ENCODE peak calls at places on chromosomes 16 and 17, in eight cellular contexts. E, Q, W, G, A, P, O and N are unnamed samples. For H3K4me1, the result is how much of the 10 kb centered on the place peaks cover.

GRCh38 chr16:23496826-23497542 is 13.3 kb downstream of the GGA2 start:
- DNase-seq in E (no peak), Q (no peak), W (no peak), G (no peak), A (no peak), P (peak), O (no peak), N (no peak)

GRCh38 chr17:7932483-7932891 is 481 bp downstream of the CNTROB start:
- DNase-seq in E (no peak), Q (no peak), W (no peak), G (peak), A (no peak), P (peak), O (no peak), N (peak)

GRCh38 chr17:2755941-2756724 is 6.7 kb upstream of the CCDC92B start:
- DNase-seq in E (no peak), Q (no peak), W (no peak), G (no peak), A (no peak), P (no peak), O (no peak), N (no peak)

GRCh38 chr16:14354561-14355351 is 275.3 kb downstream of the PARN start:
- DNase-seq in E (no peak), Q (no peak), W (no peak), G (peak), A (no peak), P (peak), O (no peak), N (peak)

GRCh38 chr17:19753661-19754463 is 5.8 kb upstream of the ALDH3A1 start:
- DNase-seq in E (peak), Q (peak), W (no peak), G (no peak), A (no peak), P (no peak), O (no peak), N (no peak)

GRCh38 chr17:32341141-32341856 is 674 bp downstream of the C17orf75 start:
- DNase-seq in E (no peak), Q (no peak), W (no peak), G (peak), A (peak), P (no peak), O (peak), N (peak)

GRCh38 chr17:57948555-57949420 is 6.4 kb downstream of the CUEDC1 start:
- DNase-seq in E (no peak), Q (peak), W (no peak), G (no peak), A (no peak), P (peak), O (no peak), N (no peak)

GRCh38 chr17:64008346-64008745 is 10.2 kb downstream of the PRR29 start:
- DNase-seq in E (no peak), Q (no peak), W (no peak), G (no peak), A (no peak), P (no peak), O (no peak), N (no peak)

GRCh38 chr17:57735707-57736106 is 9.4 kb downstream of the CCDC182 start:
- DNase-seq in E (no peak), Q (no peak), W (no peak), G (peak), A (no peak), P (no peak), O (no peak), N (no peak)

GRCh38 chr17:17567631-17568030 is 23.9 kb downstream of the PEMT start:
- DNase-seq in E (peak), Q (peak), W (no peak), G (no peak), A (no peak), P (peak), O (no peak), N (no peak)

GRCh38 chr17:36641877-36642845 is 40.8 kb downstream of the MRM1 start:
- DNase-seq in E (no peak), Q (peak), W (no peak), G (no peak), A (no peak), P (no peak), O (no peak), N (no peak)

GRCh38 chr17:16215002-16215272 is 397 bp downstream of the NCOR1 start:
- DNase-seq in E (no peak), Q (peak), W (peak), G (peak), A (no peak), P (peak), O (no peak), N (no peak)

GRCh38 chr17:66954632-66955031 is 9.9 kb upstream of the CACNG4 start:
- DNase-seq in E (no peak), Q (no peak), W (no peak), G (no peak), A (no peak), P (no peak), O (no peak), N (no peak)

GRCh38 chr17:16932611-16933010 is 39.3 kb downstream of the TNFRSF13B start:
- DNase-seq in E (no peak), Q (no peak), W (no peak), G (no peak), A (no peak), P (no peak), O (no peak), N (no peak)

GRCh38 chr17:15112881-15113617 is 152.1 kb downstream of the PMP22 start:
- DNase-seq in E (no peak), Q (no peak), W (no peak), G (no peak), A (no peak), P (no peak), O (no peak), N (no peak)

GRCh38 chr16:83574388-83574787 is 233.4 kb upstream of the HSBP1 start:
- DNase-seq in E (no peak), Q (no peak), W (no peak), G (no peak), A (no peak), P (peak), O (no peak), N (no peak)

GRCh38 chr17:9283909-9284308 is 262.6 kb downstream of the NTN1 start:
- DNase-seq in E (no peak), Q (no peak), W (no peak), G (no peak), A (no peak), P (no peak), O (no peak), N (no peak)

GRCh38 chr16:85365120-85365519 is 248.0 kb upstream of the GSE1 start:
- DNase-seq in E (no peak), Q (no peak), W (no peak), G (no peak), A (no peak), P (no peak), O (no peak), N (no peak)

GRCh38 chr17:76567634-76568432 is 17.8 kb downstream of the ST6GALNAC2 start:
- DNase-seq in E (no peak), Q (no peak), W (no peak), G (peak), A (no peak), P (no peak), O (no peak), N (no peak)

GRCh38 chr16:14013145-14013570 is 58.0 kb upstream of the MRTFB start:
- DNase-seq in E (no peak), Q (no peak), W (no peak), G (no peak), A (no peak), P (no peak), O (no peak), N (no peak)

GRCh38 chr17:38601539-38602351 is 4.0 kb downstream of the SRCIN1 start:
- DNase-seq in E (no peak), Q (no peak), W (no peak), G (no peak), A (no peak), P (peak), O (no peak), N (no peak)

GRCh38 chr16:11667824-11668589 is at the start of gene SNN:
- DNase-seq in E (peak), Q (peak), W (peak), G (peak), A (peak), P (peak), O (peak), N (peak)

GRCh38 chr16:65889533-65889966 is 476.9 kb upstream of the CDH5 start:
- DNase-seq in E (no peak), Q (no peak), W (no peak), G (no peak), A (no peak), P (peak), O (no peak), N (no peak)

GRCh38 chr16:3573146-3573815 is 3.9 kb downstream of the NLRC3 start:
- DNase-seq in E (no peak), Q (no peak), W (no peak), G (no peak), A (no peak), P (no peak), O (no peak), N (no peak)

GRCh38 chr16:53829186-53829747 is 125.3 kb downstream of the FTO start:
- DNase-seq in E (no peak), Q (no peak), W (no peak), G (no peak), A (no peak), P (peak), O (no peak), N (no peak)

GRCh38 chr17:60416368-60416925 is 5.8 kb upstream of the CHCT1 start:
- DNase-seq in E (no peak), Q (no peak), W (no peak), G (no peak), A (no peak), P (peak), O (no peak), N (no peak)

GRCh38 chr16:8959921-8960787 is 3.6 kb downstream of the USP7 start:
- DNase-seq in E (no peak), Q (peak), W (no peak), G (peak), A (no peak), P (peak), O (no peak), N (peak)

GRCh38 chr16:17104654-17105053 is 366.1 kb downstream of the XYLT1 start:
- DNase-seq in E (no peak), Q (no peak), W (no peak), G (no peak), A (no peak), P (no peak), O (no peak), N (no peak)

GRCh38 chr17:2087597-2088211 is 32.8 kb downstream of the HIC1 start:
- DNase-seq in E (no peak), Q (no peak), W (no peak), G (peak), A (no peak), P (peak), O (peak), N (peak)

GRCh38 chr17:78058001-78058400 is 70.6 kb downstream of the TMC6 start:
- DNase-seq in E (no peak), Q (no peak), W (no peak), G (no peak), A (no peak), P (no peak), O (no peak), N (no peak)

GRCh38 chr17:28839221-28839620 is 3.4 kb downstream of the FAM222B start:
- DNase-seq in E (no peak), Q (no peak), W (no peak), G (no peak), A (no peak), P (peak), O (no peak), N (no peak)

GRCh38 chr16:65965632-65966031 is 400.9 kb upstream of the CDH5 start:
- DNase-seq in E (no peak), Q (no peak), W (no peak), G (no peak), A (no peak), P (no peak), O (no peak), N (no peak)

GRCh38 chr17:35973333-35974260 is 7.7 kb downstream of the CCL16 start:
- DNase-seq in E (no peak), Q (no peak), W (no peak), G (no peak), A (no peak), P (no peak), O (no peak), N (no peak)

GRCh38 chr17:17125136-17126084 is 80.7 kb downstream of the PLD6 start:
- DNase-seq in E (no peak), Q (no peak), W (no peak), G (no peak), A (no peak), P (no peak), O (no peak), N (peak)

GRCh38 chr17:33977729-33978514 is 277.2 kb upstream of the CCL2 start:
- DNase-seq in E (no peak), Q (no peak), W (no peak), G (no peak), A (no peak), P (no peak), O (no peak), N (no peak)

GRCh38 chr17:78769200-78769773 is 12.8 kb downstream of the CYTH1 start:
- DNase-seq in E (no peak), Q (no peak), W (no peak), G (peak), A (no peak), P (peak), O (no peak), N (no peak)

GRCh38 chr17:11308550-11308949 is 67.5 kb downstream of the SHISA6 start:
- DNase-seq in E (no peak), Q (no peak), W (no peak), G (no peak), A (no peak), P (no peak), O (no peak), N (no peak)

DNA sequence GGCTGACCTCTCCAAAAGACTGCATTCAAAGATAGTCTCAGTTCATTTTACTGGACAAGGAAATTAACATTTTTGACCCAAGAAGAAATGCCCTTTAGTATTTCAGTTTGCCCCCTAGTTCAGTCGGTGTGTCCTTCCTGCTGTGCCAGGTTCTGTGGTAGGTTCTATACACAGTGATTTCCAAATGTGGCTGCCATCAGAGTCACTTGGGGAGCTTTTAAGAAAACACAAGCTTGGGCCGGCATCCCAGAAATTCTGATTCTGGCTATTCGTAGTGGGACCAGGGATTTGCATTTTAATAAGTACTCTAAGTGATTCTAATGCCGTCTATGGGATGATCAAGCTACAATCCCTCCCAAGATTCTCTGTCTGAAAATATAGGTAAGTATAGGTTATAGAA is 10.1 kb downstream of the RSPRY1 start:
- DNase-seq in E (no peak), Q (no peak), W (no peak), G (no peak), A (no peak), P (no peak), O (no peak), N (no peak)
- H3K27ac ChIP-seq in E (no peak), Q (no peak), W (no peak), G (no peak), A (no peak), P (no peak), O (no peak), N (no peak)

GRCh38 chr17:74228326-74228978 is 15.1 kb downstream of the TTYH2 start:
- DNase-seq in E (no peak), Q (no peak), W (no peak), G (no peak), A (no peak), P (no peak), O (no peak), N (no peak)
- H3K4me3 ChIP-seq in E (no peak), Q (no peak), W (no peak), G (no peak), A (no peak), P (no peak), O (no peak), N (no peak)

GRCh38 chr16:81599034-81599744 is 154.6 kb downstream of the CMIP start:
- DNase-seq in E (no peak), Q (no peak), W (no peak), G (no peak), A (no peak), P (no peak), O (no peak), N (no peak)
- H3K4me1 ChIP-seq in E (under half), Q (under half), W (under half), G (under half), A (under half), P (under half), O (under half), N (under half)

GRCh38 chr17:59028328-59028727 is 78.4 kb downstream of the TRIM37 start:
- DNase-seq in E (no peak), Q (no peak), W (no peak), G (no peak), A (no peak), P (no peak), O (no peak), N (no peak)
- H3K27ac ChIP-seq in E (no peak), Q (no peak), W (no peak), G (no peak), A (no peak), P (peak), O (no peak), N (no peak)

DNA sequence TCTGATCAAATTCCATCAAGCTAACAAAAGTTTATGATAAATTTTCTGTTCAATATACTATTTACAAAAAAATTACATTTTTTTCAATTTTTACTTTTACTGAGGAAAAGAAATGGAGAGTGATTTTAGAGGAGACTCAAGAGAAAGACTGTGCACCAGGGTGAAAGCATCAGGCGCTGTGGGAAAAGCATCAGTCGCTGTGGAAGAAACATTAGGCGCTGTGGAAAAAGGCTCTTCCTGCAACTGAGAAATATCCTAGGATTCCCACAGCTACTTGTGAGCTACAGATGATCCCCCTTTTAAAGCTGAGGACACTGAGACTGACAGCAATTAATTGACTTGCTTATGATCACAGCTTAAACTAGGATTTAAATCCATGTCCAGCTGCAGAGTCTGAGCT is 4.9 kb downstream of the ANKFY1 start:
- DNase-seq in E (no peak), Q (no peak), W (no peak), G (no peak), A (no peak), P (no peak), O (no peak), N (no peak)
- H3K4me3 ChIP-seq in E (no peak), Q (no peak), W (no peak), G (no peak), A (no peak), P (no peak), O (no peak), N (no peak)

DNA sequence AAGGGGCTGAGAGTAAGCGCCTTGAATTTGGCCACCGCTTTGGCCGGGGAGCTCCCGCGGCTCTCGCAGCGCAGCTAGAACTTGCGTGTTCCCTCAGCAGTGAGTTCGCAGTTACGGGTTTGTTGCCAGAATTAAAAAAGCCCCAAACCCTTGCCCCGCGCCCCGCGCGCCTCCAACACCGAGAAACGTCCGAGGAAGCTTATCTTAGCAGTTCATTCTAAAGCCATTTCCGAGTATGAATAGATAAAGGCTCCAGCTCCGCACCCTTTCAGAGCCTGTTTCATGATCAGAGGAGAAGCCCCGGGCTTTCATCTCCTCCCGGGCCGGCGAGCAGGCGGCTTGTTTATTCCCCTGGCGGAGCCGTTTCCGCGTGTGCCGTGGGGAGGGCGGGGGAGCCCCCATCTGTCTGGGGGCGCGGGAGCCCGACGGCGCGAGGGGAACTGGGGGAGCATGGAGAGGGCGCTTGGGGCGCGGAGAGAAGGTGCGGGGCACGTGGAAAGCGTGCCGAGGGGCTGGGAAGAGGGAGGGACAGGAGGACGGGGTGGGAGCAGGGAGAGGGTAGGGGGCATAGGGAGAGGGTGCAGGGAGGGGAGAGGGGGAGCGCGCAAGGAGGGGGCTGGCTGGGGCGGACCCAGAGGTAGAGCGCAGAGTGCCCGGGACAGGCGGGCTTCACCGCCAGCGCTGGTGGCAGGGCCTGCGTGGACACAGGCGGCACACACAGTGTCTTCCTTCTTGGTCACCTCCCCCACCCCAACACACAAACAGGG is 9.9 kb downstream of the TBX4 start:
- DNase-seq in E (no peak), Q (peak), W (no peak), G (no peak), A (no peak), P (peak), O (no peak), N (no peak)
- H3K4me1 ChIP-seq in E (under half), Q (under half), W (under half), G (under half), A (under half), P (under half), O (under half), N (under half)

DNA sequence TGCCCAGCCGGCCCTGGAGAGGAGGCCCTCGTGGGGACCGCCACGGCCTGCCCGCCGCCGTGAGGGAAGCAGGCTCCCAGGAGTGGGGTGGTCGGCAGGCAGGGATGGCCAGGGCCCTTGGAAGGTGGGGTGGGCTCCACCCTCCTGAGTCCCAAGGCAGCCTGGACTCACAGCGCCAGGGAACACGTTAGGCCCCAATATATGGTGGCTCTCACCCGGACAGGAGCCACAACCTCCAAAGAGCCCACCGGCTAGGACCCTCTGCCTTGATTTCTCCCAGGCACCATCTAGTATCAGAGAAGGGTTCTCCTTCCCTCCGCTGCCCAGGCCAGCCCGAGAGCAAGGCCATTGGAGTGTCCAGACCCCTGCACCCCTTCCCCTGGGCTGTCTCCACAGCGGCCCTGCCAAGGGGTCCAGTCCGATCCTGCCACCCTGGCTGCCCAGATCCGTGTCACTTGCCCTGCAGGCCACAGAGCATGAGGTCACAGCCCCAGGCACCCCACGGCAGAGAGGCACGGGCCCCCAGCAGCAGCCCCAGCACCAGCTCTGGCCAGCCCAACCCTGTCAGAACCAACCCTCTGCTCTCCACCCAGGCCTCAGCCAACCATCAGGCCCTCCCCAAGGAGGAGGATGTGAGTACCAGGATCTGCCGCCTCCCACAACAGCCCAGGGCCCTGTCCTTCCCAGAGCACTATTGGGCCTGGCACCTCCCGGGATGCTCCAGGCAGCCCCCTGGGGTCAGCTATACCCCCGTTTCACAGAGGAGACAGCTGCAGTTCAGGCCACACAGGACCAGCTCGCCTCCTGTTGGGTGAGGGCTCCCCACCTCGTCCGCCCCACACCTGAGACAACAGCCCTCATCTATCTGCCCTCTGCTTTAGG is 1.1 kb upstream of the AXIN1 start:
- DNase-seq in E (no peak), Q (no peak), W (no peak), G (no peak), A (no peak), P (no peak), O (no peak), N (peak)
- H3K27ac ChIP-seq in E (peak), Q (no peak), W (peak), G (no peak), A (peak), P (no peak), O (peak), N (peak)